ENCODE peak calls at places on chromosomes 11 and 22, in four cellular contexts. M, F, I and T are unnamed samples.

GRCh38 chr11:17183836-17184235 is 23.9 kb downstream of the PIK3C2A start:
- DNase-seq in M (no peak), F (no peak), I (no peak), T (no peak)

GRCh38 chr11:76030973-76031590 is 175.2 kb downstream of the WNT11 start:
- DNase-seq in M (no peak), F (no peak), I (peak; percentile 28), T (peak; percentile 68)

GRCh38 chr22:49247194-49247924 is 580.3 kb downstream of the BRD1 start:
- DNase-seq in M (no peak), F (no peak), I (no peak), T (no peak)

GRCh38 chr11:79285756-79286155 is 155.1 kb downstream of the TENM4 start:
- DNase-seq in M (no peak), F (no peak), I (peak; percentile 58), T (peak; percentile 51)

GRCh38 chr11:100515087-100515486 is 172.0 kb upstream of the ARHGAP42 start:
- DNase-seq in M (peak; percentile 1), F (peak; percentile 9), I (peak; percentile 5), T (peak; percentile 8)

GRCh38 chr11:55503449-55503848 is 50.8 kb upstream of the OR4C15 start:
- DNase-seq in M (no peak), F (no peak), I (no peak), T (no peak)

GRCh38 chr22:38135133-38135706 is 24.7 kb upstream of the BAIAP2L2 start:
- DNase-seq in M (peak; percentile 60), F (peak; percentile 81), I (peak; percentile 72), T (peak; percentile 87)

GRCh38 chr11:103537904-103538502 is 428.8 kb downstream of the DYNC2H1 start:
- DNase-seq in M (no peak), F (no peak), I (peak; percentile 60), T (peak; percentile 59)

GRCh38 chr11:2459016-2459725 is 14.4 kb downstream of the KCNQ1 start:
- DNase-seq in M (no peak), F (no peak), I (no peak), T (no peak)

GRCh38 chr22:41001722-41002122 is 50.5 kb downstream of the RBX1 start:
- DNase-seq in M (no peak), F (no peak), I (peak; percentile 7), T (peak; percentile 28)

GRCh38 chr11:8122173-8122572 is 41.2 kb downstream of the TUB start:
- DNase-seq in M (no peak), F (no peak), I (no peak), T (no peak)

GRCh38 chr22:39308614-39309363 is 10.6 kb downstream of the RPL3 start:
- DNase-seq in M (peak; percentile 82), F (no peak), I (peak; percentile 98), T (peak; percentile 95)

GRCh38 chr22:37025500-37026070 is 6.0 kb downstream of the MPST start:
- DNase-seq in M (no peak), F (no peak), I (no peak), T (no peak)

GRCh38 chr11:6925636-6926207 is 504 bp upstream of the ZNF215 start:
- DNase-seq in M (no peak), F (no peak), I (no peak), T (peak; percentile 8)

GRCh38 chr11:117823941-117824420 is 563 bp downstream of the FXYD2 start:
- DNase-seq in M (no peak), F (no peak), I (peak; percentile 87), T (peak; percentile 53)

GRCh38 chr11:60763692-60764369 is 7.2 kb downstream of the MS4A15 start:
- DNase-seq in M (no peak), F (no peak), I (no peak), T (no peak)

GRCh38 chr11:100964400-100964799 is 165.2 kb downstream of the PGR start:
- DNase-seq in M (no peak), F (no peak), I (peak; percentile 20), T (peak; percentile 84)

GRCh38 chr11:12100429-12100828 is 10.0 kb upstream of the MICAL2 start:
- DNase-seq in M (no peak), F (no peak), I (no peak), T (no peak)

GRCh38 chr11:12103411-12104225 is 6.8 kb upstream of the MICAL2 start:
- DNase-seq in M (no peak), F (no peak), I (no peak), T (no peak)

GRCh38 chr11:12101318-12101717 is 9.1 kb upstream of the MICAL2 start:
- DNase-seq in M (no peak), F (no peak), I (no peak), T (no peak)

GRCh38 chr11:12100886-12101285 is 9.5 kb upstream of the MICAL2 start:
- DNase-seq in M (no peak), F (no peak), I (no peak), T (peak; percentile 29)

GRCh38 chr11:12102588-12103410 is 7.6 kb upstream of the MICAL2 start:
- DNase-seq in M (no peak), F (no peak), I (no peak), T (no peak)
- TF ChIP-seq CTCF in M (peak; percentile 15), F (no peak), I (peak; percentile 7), T (no peak)

GRCh38 chr11:774873-775592 is 2.3 kb downstream of the GATD1 start:
- DNase-seq in M (no peak), F (no peak), I (no peak), T (peak; percentile 49)
- H3K4me3 ChIP-seq in M (no peak overlapping the region), F (peak overlapping the region; percentile 91), I (no peak overlapping the region), T (peak overlapping the region; percentile 48)

GRCh38 chr11:33256808-33257159 is 397 bp upstream of the HIPK3 start:
- DNase-seq in M (no peak), F (no peak), I (no peak), T (no peak)

GRCh38 chr11:33257897-33258630 is 883 bp downstream of the HIPK3 start:
- DNase-seq in M (peak; percentile 44), F (no peak), I (peak; percentile 94), T (peak; percentile 91)

GRCh38 chr11:33256031-33256807 is 962 bp upstream of the HIPK3 start:
- DNase-seq in M (no peak), F (no peak), I (no peak), T (peak; percentile 39)

GRCh38 chr11:33258631-33259184 is 1.5 kb downstream of the HIPK3 start:
- DNase-seq in M (no peak), F (no peak), I (peak; percentile 70), T (peak; percentile 72)

GRCh38 chr11:33257160-33257896 is at the start of gene HIPK3:
- DNase-seq in M (no peak), F (no peak), I (peak; percentile 75), T (peak; percentile 70)
- TF ChIP-seq CTCF in M (no peak), F (no peak), I (no peak), T (no peak)

DNA sequence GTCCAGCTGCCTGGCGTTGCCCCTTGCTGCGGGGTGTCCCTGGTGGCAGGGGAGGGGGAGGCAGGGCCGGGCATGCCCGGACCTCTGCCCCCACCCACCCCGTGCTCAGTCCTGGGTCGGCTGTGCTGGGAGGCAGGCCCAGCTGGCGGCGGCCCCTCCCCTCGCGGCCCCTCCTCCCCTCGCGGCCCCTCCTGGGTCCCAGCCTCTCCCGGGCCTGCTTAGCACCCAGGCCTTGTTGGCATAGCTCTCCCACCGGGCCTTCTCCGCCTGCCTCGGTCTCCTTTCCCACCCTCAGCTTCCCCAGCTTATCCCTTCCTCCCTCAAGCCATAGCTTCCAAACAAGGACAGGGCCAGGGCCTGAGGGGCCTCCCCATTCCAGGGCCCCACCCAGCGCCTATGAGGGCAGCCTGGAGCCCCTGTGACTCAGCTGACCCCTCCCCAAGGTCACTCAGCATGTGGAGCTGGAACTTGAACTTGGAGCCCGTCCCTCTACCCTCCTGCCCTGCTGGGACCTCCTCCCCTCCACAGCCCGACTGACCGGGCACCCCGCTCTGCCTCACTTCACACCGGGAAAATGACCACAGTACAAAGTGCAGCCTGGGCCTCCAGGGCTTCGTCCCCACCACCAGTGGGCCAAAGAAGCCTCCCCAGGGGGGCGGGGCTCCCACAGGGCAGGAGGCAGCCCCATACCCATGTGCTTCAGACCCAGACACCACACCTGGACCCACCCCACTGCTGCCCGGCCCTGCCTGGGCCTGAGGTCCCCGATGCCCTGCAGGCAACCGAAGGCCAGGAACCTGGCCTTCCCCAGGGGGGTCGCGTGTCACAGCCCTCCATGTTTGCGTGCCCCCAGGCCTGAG is 1.2 kb downstream of the EPS8L2 start:
- DNase-seq in M (no peak), F (no peak), I (peak; percentile 70), T (peak; percentile 43)
- H3K4me3 ChIP-seq in M (peak overlapping the region; percentile 75), F (peak overlapping the region; percentile 84), I (peak overlapping the region; percentile 71), T (peak overlapping the region; percentile 87)

GRCh38 chr11:47433157-47433556 is 6.9 kb upstream of the PSMC3 start:
- DNase-seq in M (peak; percentile 46), F (no peak), I (no peak), T (no peak)
- TF ChIP-seq CTCF in M (no peak), F (no peak), I (no peak), T (no peak)